ENCODE peak calls at places on chromosomes 16 and 17, in ten cellular contexts. R, A, M, Z, V, J, F, Q, H and L are unnamed samples.

GRCh38 chr16:89685916-89686315 is 573 bp upstream of the CDK10 start:
- DNase-seq in R (no peak), A (no peak), M (no peak), Z (no peak), V (no peak), J (no peak), F (no peak), Q (no peak), H (no peak), L (no peak)

GRCh38 chr16:20300312-20301097 is 26.8 kb downstream of the GP2 start:
- DNase-seq in R (peak), A (peak), M (peak), Z (no peak), V (peak), J (peak), F (peak), Q (peak), H (peak), L (peak)

GRCh38 chr17:2364132-2365116 is 27.1 kb downstream of the SGSM2 start:
- DNase-seq in R (no peak), A (no peak), M (no peak), Z (no peak), V (no peak), J (no peak), F (no peak), Q (no peak), H (no peak), L (no peak)

GRCh38 chr17:50914510-50914849 is 48.3 kb upstream of the TOB1 start:
- DNase-seq in R (no peak), A (no peak), M (no peak), Z (no peak), V (no peak), J (no peak), F (no peak), Q (no peak), H (no peak), L (no peak)

GRCh38 chr16:30910427-30911029 is 12.8 kb upstream of the FBXL19 start:
- DNase-seq in R (no peak), A (no peak), M (no peak), Z (no peak), V (no peak), J (no peak), F (no peak), Q (no peak), H (no peak), L (no peak)

GRCh38 chr17:9958586-9959281 is 53.7 kb upstream of the RCVRN start:
- DNase-seq in R (no peak), A (no peak), M (no peak), Z (no peak), V (peak), J (no peak), F (no peak), Q (no peak), H (no peak), L (peak)

GRCh38 chr17:12709063-12709462 is 43.4 kb downstream of the MYOCD start:
- DNase-seq in R (no peak), A (peak), M (peak), Z (no peak), V (no peak), J (no peak), F (no peak), Q (no peak), H (peak), L (no peak)

GRCh38 chr16:17282247-17282646 is 188.5 kb downstream of the XYLT1 start:
- DNase-seq in R (no peak), A (no peak), M (no peak), Z (no peak), V (no peak), J (no peak), F (no peak), Q (no peak), H (no peak), L (no peak)

GRCh38 chr16:30380801-30381208 is 1.6 kb downstream of the SEPTIN1 start:
- DNase-seq in R (no peak), A (no peak), M (no peak), Z (no peak), V (no peak), J (no peak), F (no peak), Q (no peak), H (no peak), L (no peak)

GRCh38 chr16:78443300-78443604 is 343.8 kb downstream of the WWOX start:
- DNase-seq in R (no peak), A (no peak), M (no peak), Z (no peak), V (no peak), J (no peak), F (no peak), Q (no peak), H (no peak), L (no peak)

GRCh38 chr16:8855051-8855786 is 13.6 kb downstream of the CARHSP1 start:
- DNase-seq in R (no peak), A (no peak), M (no peak), Z (no peak), V (no peak), J (no peak), F (peak), Q (no peak), H (no peak), L (no peak)

GRCh38 chr16:307691-308312 is 24.8 kb downstream of the PDIA2 start:
- DNase-seq in R (no peak), A (no peak), M (no peak), Z (no peak), V (no peak), J (no peak), F (no peak), Q (no peak), H (no peak), L (no peak)

GRCh38 chr17:35373984-35374765 is 754 bp upstream of the SLFN11 start:
- DNase-seq in R (peak), A (peak), M (peak), Z (no peak), V (peak), J (peak), F (peak), Q (no peak), H (peak), L (peak)

GRCh38 chr17:19317359-19318095 is 45.0 kb downstream of the B9D1 start:
- DNase-seq in R (no peak), A (peak), M (peak), Z (no peak), V (peak), J (peak), F (no peak), Q (peak), H (peak), L (peak)

GRCh38 chr16:66099261-66099660 is 267.2 kb upstream of the CDH5 start:
- DNase-seq in R (no peak), A (no peak), M (no peak), Z (no peak), V (no peak), J (no peak), F (no peak), Q (no peak), H (no peak), L (peak)

GRCh38 chr17:67289174-67289876 is 44.3 kb upstream of the HELZ start:
- DNase-seq in R (no peak), A (peak), M (peak), Z (no peak), V (peak), J (no peak), F (no peak), Q (no peak), H (peak), L (peak)

GRCh38 chr17:48177816-48178215 is 70.2 kb downstream of the SNX11 start:
- DNase-seq in R (no peak), A (no peak), M (no peak), Z (no peak), V (no peak), J (no peak), F (no peak), Q (no peak), H (no peak), L (no peak)

GRCh38 chr17:55089955-55090573 is 121.5 kb downstream of the STXBP4 start:
- DNase-seq in R (peak), A (no peak), M (peak), Z (no peak), V (no peak), J (no peak), F (no peak), Q (no peak), H (peak), L (no peak)

GRCh38 chr17:50916026-50916707 is 50.0 kb upstream of the TOB1 start:
- DNase-seq in R (no peak), A (peak), M (peak), Z (no peak), V (no peak), J (no peak), F (no peak), Q (no peak), H (peak), L (no peak)

GRCh38 chr17:77106874-77107358 is 33.9 kb upstream of the SEC14L1 start:
- DNase-seq in R (no peak), A (no peak), M (no peak), Z (no peak), V (no peak), J (no peak), F (no peak), Q (no peak), H (no peak), L (no peak)

GRCh38 chr16:25297151-25297787 is 39.6 kb upstream of the ZKSCAN2 start:
- DNase-seq in R (no peak), A (no peak), M (no peak), Z (no peak), V (no peak), J (no peak), F (no peak), Q (no peak), H (no peak), L (no peak)

GRCh38 chr16:82753821-82754220 is 127.1 kb downstream of the CDH13 start:
- DNase-seq in R (no peak), A (peak), M (peak), Z (no peak), V (no peak), J (no peak), F (no peak), Q (no peak), H (peak), L (no peak)

GRCh38 chr17:74632196-74632540 is 8.6 kb upstream of the CD300E start:
- DNase-seq in R (no peak), A (no peak), M (no peak), Z (no peak), V (no peak), J (no peak), F (no peak), Q (no peak), H (no peak), L (no peak)

GRCh38 chr17:40901981-40902862 is 17.2 kb upstream of the KRT20 start:
- DNase-seq in R (peak), A (peak), M (peak), Z (no peak), V (no peak), J (no peak), F (peak), Q (no peak), H (peak), L (no peak)

GRCh38 chr16:48535831-48536599 is 74.0 kb downstream of the N4BP1 start:
- DNase-seq in R (no peak), A (peak), M (peak), Z (no peak), V (peak), J (no peak), F (no peak), Q (no peak), H (peak), L (no peak)

GRCh38 chr16:85462405-85463227 is 150.5 kb upstream of the GSE1 start:
- DNase-seq in R (no peak), A (no peak), M (no peak), Z (no peak), V (peak), J (no peak), F (no peak), Q (no peak), H (no peak), L (peak)

GRCh38 chr16:61313931-61314330 is 722.3 kb downstream of the CDH8 start:
- DNase-seq in R (no peak), A (no peak), M (no peak), Z (no peak), V (no peak), J (no peak), F (no peak), Q (no peak), H (no peak), L (no peak)

DNA sequence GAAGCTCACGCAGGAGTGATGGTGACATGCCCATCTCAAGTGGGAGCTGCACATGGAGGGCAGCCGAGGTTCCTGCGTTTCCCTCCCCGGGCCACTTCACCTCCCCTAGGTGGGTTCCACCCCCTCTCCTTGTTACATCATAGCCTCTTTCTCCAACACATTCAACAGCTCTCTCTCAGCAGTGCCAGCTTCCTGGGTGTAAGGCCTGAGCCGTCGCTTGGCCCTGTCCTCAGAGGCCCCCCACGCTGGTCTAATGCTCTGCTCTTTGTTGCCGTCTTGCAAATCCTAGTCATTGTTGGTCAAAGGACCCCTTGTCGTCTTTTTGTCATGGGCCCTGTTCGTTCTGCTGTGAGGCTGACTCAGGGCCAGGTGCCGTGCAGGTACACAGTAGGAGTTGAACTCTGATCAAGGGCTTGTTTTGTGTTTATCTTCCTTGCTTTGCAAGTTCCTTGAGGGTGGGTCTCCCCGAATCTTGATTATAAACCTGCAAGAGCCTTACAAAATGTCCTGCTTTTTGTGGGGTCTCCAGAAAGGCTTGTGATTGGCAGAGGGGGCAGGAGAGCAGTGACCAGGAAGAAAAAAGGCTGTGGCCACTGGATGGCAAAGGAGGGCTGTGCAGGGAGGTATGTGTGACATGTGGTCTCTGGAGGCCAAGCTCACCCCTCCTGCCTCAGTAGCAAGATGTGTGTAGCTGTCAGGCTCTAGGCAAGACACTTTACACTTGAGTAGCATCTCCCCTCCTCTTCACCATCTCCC is 136.6 kb downstream of the CCDC182 start:
- DNase-seq in R (no peak), A (no peak), M (no peak), Z (no peak), V (no peak), J (no peak), F (no peak), Q (no peak), H (no peak), L (no peak)
- TF ChIP-seq CTCF in R (no peak), A (no peak), M (no peak), Z (no peak), V (no peak), J (no peak), F (no peak), Q (no peak), H (no peak), L (no peak)

DNA sequence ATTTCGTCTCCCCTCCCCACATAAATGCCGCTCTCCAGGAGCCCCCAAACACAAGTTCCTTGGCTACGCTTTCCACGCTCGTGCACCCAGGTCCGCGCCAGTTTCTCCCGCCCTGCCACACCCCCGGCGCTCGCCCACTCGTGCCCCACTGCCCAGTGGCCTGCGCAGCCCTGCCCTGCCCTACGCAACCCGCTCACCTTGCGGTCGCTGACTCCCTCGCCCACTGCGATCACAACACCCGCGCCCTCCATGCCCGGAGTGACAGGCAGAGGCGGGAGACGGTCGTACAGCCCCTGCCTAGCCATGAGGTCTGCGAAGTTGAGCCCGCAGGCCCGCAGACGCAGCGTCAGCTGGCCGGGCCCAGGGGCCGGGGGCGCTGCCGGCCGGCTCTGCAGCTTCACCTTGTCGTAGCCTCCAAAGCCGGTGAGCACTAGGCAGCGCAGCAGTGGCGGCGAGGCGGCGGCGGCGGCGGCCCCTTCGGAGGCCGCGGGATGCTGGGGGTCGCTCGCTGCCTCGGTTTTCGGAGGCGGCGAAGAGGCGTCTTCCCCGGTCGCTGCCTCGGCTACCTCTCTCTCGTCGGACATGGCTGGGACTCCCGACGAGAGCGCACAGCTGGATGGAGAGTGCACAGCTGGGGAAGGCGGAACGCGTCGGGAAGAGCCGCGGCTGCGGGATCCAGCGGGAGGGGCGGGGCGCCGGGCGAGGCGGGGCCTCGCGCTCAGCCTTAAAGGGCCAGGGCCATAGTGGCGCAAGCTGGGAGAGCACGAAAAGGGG is at the start of gene VAT1:
- DNase-seq in R (peak), A (peak), M (peak), Z (peak), V (peak), J (peak), F (peak), Q (peak), H (peak), L (peak)
- TF ChIP-seq CTCF in R (no peak), A (no peak), M (no peak), Z (no peak), V (no peak), J (no peak), F (no peak), Q (no peak), H (no peak), L (no peak)

GRCh38 chr17:82083009-82083408 is 15.0 kb downstream of the FASN start:
- DNase-seq in R (no peak), A (no peak), M (no peak), Z (no peak), V (no peak), J (no peak), F (no peak), Q (no peak), H (no peak), L (no peak)

GRCh38 chr17:82083533-82084359 is 14.3 kb downstream of the FASN start:
- DNase-seq in R (no peak), A (no peak), M (no peak), Z (no peak), V (no peak), J (no peak), F (no peak), Q (no peak), H (no peak), L (no peak)

GRCh38 chr17:82081546-82081945 is 15.9 kb upstream of the DUS1L start:
- DNase-seq in R (no peak), A (no peak), M (no peak), Z (no peak), V (no peak), J (no peak), F (no peak), Q (no peak), H (no peak), L (no peak)

GRCh38 chr17:82081966-82082365 is 16.1 kb downstream of the FASN start:
- DNase-seq in R (no peak), A (no peak), M (no peak), Z (no peak), V (no peak), J (no peak), F (no peak), Q (no peak), H (no peak), L (no peak)

GRCh38 chr17:82082456-82082855 is 15.6 kb downstream of the FASN start:
- DNase-seq in R (no peak), A (no peak), M (no peak), Z (no peak), V (no peak), J (no peak), F (no peak), Q (no peak), H (no peak), L (no peak)
- TF ChIP-seq CTCF in R (no peak), A (no peak), M (no peak), Z (no peak), V (no peak), J (no peak), F (no peak), Q (no peak), H (no peak), L (no peak)

DNA sequence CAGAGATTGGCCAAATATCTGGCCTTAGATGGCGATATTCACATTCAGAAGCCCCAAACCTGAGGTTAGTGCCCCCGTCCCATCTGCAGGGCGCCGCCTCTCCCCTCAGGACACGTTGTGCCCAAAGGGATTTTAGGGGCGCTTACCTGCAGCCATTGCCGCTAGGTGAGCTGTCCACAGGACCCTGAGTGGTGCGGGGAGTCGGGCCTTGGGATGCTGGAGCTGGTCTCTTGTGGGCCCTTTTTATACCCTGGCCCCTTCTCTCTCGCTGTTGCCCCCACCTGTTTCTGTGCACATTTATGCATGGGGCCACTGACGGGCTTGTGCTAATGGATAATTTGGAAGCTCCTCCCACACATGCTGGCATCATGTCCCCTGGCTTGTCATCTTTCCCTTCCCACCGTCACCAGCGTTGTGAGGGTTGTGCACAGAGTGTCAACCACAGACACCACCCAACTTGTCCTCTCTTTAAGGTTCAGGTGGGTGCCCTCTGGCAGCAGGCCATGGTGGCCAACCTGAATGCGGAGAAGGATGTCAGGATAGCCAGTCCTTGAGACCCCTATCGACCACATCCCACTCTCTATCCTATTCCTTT is at the start of gene CSHL1:
- DNase-seq in R (no peak), A (no peak), M (no peak), Z (no peak), V (no peak), J (no peak), F (no peak), Q (no peak), H (no peak), L (no peak)
- TF ChIP-seq CTCF in R (no peak), A (no peak), M (no peak), Z (no peak), V (no peak), J (no peak), F (no peak), Q (no peak), H (no peak), L (no peak)